ENCODE peak calls at places on chromosome 21, in ten cellular contexts. F is HCEC 1CT; T is GM04503; H is HFF-Myc; C is left cardiac atrium; O is stimulated activated CD4-positive, alpha-beta T cell treated with anti-CD3 and anti-CD28 coated beads, Interleukin-1b, Interleukin-23, amount 100 ng/mL, for 4 hours; R is SK-N-SH; U is HEK293T; L is activated CD4-positive, alpha-beta T cell treated with anti-CD3 and anti-CD28 coated beads, Interleukin-2, amount 10 ng/mL, durations not matched to agents 7 days and 5 days; K is kidney. D is an unnamed sample.

GRCh38 chr21:32806810-32807386 is 35.3 kb upstream of the PAXBP1 start:
- DNase-seq in F (peak; percentile 33), T (no peak), H (no peak), C (no peak), O (no peak), R (no peak), U (no peak), L (no peak), K (no peak), D (no peak)

GRCh38 chr21:46165099-46165498 is 9.7 kb upstream of the FTCD start:
- DNase-seq in F (no peak), T (no peak), H (no peak), C (no peak), O (no peak), R (no peak), U (no peak), L (no peak), K (no peak), D (no peak)

GRCh38 chr21:35254006-35254751 is 205.1 kb upstream of the RUNX1 start:
- DNase-seq in F (peak; percentile 75), T (peak; percentile 73), H (no peak), C (no peak), O (no peak), R (no peak), U (no peak), L (no peak), K (no peak), D (no peak)

GRCh38 chr21:36820176-36821031 is 121.5 kb downstream of the SIM2 start:
- DNase-seq in F (no peak), T (no peak), H (no peak), C (no peak), O (no peak), R (no peak), U (no peak), L (no peak), K (no peak), D (no peak)

GRCh38 chr21:35923971-35924370 is 136.4 kb downstream of the SETD4 start:
- DNase-seq in F (no peak), T (no peak), H (no peak), C (no peak), O (no peak), R (no peak), U (no peak), L (no peak), K (no peak), D (no peak)

GRCh38 chr21:41236361-41236973 is 68.5 kb downstream of the BACE2 start:
- DNase-seq in F (no peak), T (no peak), H (no peak), C (no peak), O (no peak), R (no peak), U (no peak), L (no peak), K (no peak), D (no peak)

GRCh38 chr21:46448108-46448507 is 10.6 kb upstream of the DIP2A start:
- DNase-seq in F (no peak), T (no peak), H (no peak), C (no peak), O (no peak), R (no peak), U (no peak), L (no peak), K (no peak), D (no peak)

GRCh38 chr21:39111928-39112327 is 71.3 kb downstream of the PSMG1 start:
- DNase-seq in F (no peak), T (no peak), H (no peak), C (no peak), O (no peak), R (no peak), U (no peak), L (no peak), K (no peak), D (no peak)

GRCh38 chr21:23968722-23969647 is 1638.3 kb downstream of the MRPL39 start:
- DNase-seq in F (no peak), T (no peak), H (peak; percentile 0), C (no peak), O (peak; percentile 60), R (peak; percentile 47), U (peak; percentile 55), L (peak; percentile 88), K (no peak), D (no peak)

GRCh38 chr21:34180826-34181359 is 107.5 kb downstream of the MRPS6 start:
- DNase-seq in F (no peak), T (no peak), H (no peak), C (no peak), O (no peak), R (no peak), U (no peak), L (no peak), K (no peak), D (peak; percentile 63)

GRCh38 chr21:44907225-44907965 is 13.3 kb downstream of the ITGB2 start:
- DNase-seq in F (no peak), T (no peak), H (no peak), C (no peak), O (no peak), R (no peak), U (no peak), L (no peak), K (no peak), D (peak; percentile 80)

GRCh38 chr21:26171310-26172100 is 935 bp upstream of the APP start:
- DNase-seq in F (no peak), T (no peak), H (no peak), C (no peak), O (no peak), R (peak; percentile 26), U (no peak), L (no peak), K (no peak), D (no peak)

GRCh38 chr21:38804617-38805281 is 980 bp upstream of the ETS2 start:
- DNase-seq in F (peak; percentile 68), T (no peak), H (no peak), C (peak; percentile 86), O (peak; percentile 12), R (peak; percentile 78), U (no peak), L (peak; percentile 33), K (peak; percentile 92), D (peak; percentile 92)

GRCh38 chr21:22211943-22212342 is 1213.7 kb downstream of the NCAM2 start:
- DNase-seq in F (no peak), T (no peak), H (no peak), C (no peak), O (no peak), R (no peak), U (no peak), L (no peak), K (no peak), D (no peak)

GRCh38 chr21:39011911-39012310 is 171.3 kb downstream of the PSMG1 start:
- DNase-seq in F (no peak), T (no peak), H (no peak), C (no peak), O (no peak), R (no peak), U (no peak), L (no peak), K (peak; percentile 25), D (no peak)

GRCh38 chr21:28393279-28393678 is 599.4 kb downstream of the LTN1 start:
- DNase-seq in F (no peak), T (no peak), H (no peak), C (no peak), O (no peak), R (no peak), U (no peak), L (no peak), K (peak; percentile 74), D (no peak)

GRCh38 chr21:27058673-27059365 is 91.9 kb upstream of the ADAMTS5 start:
- DNase-seq in F (peak; percentile 57), T (no peak), H (no peak), C (no peak), O (no peak), R (no peak), U (no peak), L (no peak), K (no peak), D (no peak)

GRCh38 chr21:46057111-46057709 is 40.7 kb upstream of the COL6A2 start:
- DNase-seq in F (no peak), T (no peak), H (no peak), C (no peak), O (no peak), R (no peak), U (no peak), L (no peak), K (no peak), D (peak; percentile 64)

D was measured in sigmoid colon.